ENCODE peak calls at places on chromosomes 12 and 14, in nine cellular contexts. C is activated T-cell treated with anti-CD3 and anti-CD28 coated beads for 1 hour; O is LoVo; L is NCI-H2081; K is T-helper 1 cell; Z is C1 segment of cervical spinal cord; F is dorsolateral prefrontal cortex; B is stimulated activated CD8-positive, alpha-beta memory T cell treated with anti-CD3 and anti-CD28 coated beads, Interleukin-4, amount 100 ng/mL, for 24 hours; T is GM10248. R is an unnamed sample.

GRCh38 chr12:52268212-52268611 is 6.2 kb upstream of the KRT86 start:
- DNase-seq in B (no peak), Z (no peak), C (no peak), O (no peak), K (no peak), T (no peak), L (no peak), F (no peak), R (no peak)

GRCh38 chr12:83827860-83828259 is 1084.7 kb downstream of the SLC6A15 start:
- DNase-seq in K (no peak), B (no peak), F (no peak), Z (no peak), C (no peak), L (no peak), O (no peak), T (no peak), R (no peak)

GRCh38 chr14:67984274-67984673 is 164.7 kb downstream of the RAD51B start:
- DNase-seq in Z (no peak), B (no peak), K (no peak), F (no peak), C (no peak), T (no peak), L (no peak), O (no peak), R (no peak)

GRCh38 chr14:47539065-47539464 is 136.3 kb downstream of the MDGA2 start:
- DNase-seq in C (no peak), K (no peak), F (no peak), T (no peak), O (no peak), B (no peak), Z (no peak), L (peak), R (no peak)

GRCh38 chr12:2017724-2018337 is 13.6 kb upstream of the DCP1B start:
- DNase-seq in L (no peak), F (no peak), Z (no peak), C (no peak), O (no peak), T (no peak), K (no peak), B (no peak), R (no peak)

GRCh38 chr12:117125275-117125613 is 26.0 kb upstream of the TESC start:
- DNase-seq in K (no peak), B (no peak), T (no peak), Z (no peak), L (no peak), F (no peak), C (no peak), O (no peak), R (no peak)

GRCh38 chr12:66279127-66279712 is 23.1 kb upstream of the HELB start:
- DNase-seq in Z (no peak), L (no peak), O (no peak), F (no peak), C (peak), T (no peak), B (no peak), K (no peak), R (peak)

GRCh38 chr12:102120886-102121285 is 903 bp downstream of the PARPBP start:
- DNase-seq in K (no peak), L (peak), F (no peak), T (peak), B (no peak), Z (no peak), C (no peak), O (peak), R (no peak)

GRCh38 chr14:55760801-55761200 is 180.8 kb downstream of the KTN1 start:
- DNase-seq in K (no peak), O (no peak), Z (no peak), C (no peak), L (no peak), F (no peak), B (no peak), T (no peak), R (no peak)

GRCh38 chr12:95615735-95616134 is 64.5 kb upstream of the USP44 start:
- DNase-seq in Z (no peak), B (no peak), L (no peak), F (no peak), K (no peak), T (no peak), O (no peak), C (no peak), R (no peak)

GRCh38 chr12:27780612-27781408 is 774 bp upstream of the MANSC4 start:
- DNase-seq in C (peak), Z (no peak), B (peak), O (peak), T (peak), L (peak), F (peak), K (no peak), R (no peak)

GRCh38 chr14:51873221-51873893 is 12.9 kb downstream of the GNG2 start:
- DNase-seq in C (no peak), L (peak), Z (no peak), K (no peak), B (no peak), O (peak), F (no peak), T (peak), R (no peak)

GRCh38 chr12:32824596-32824995 is 68.9 kb upstream of the YARS2 start:
- DNase-seq in L (no peak), C (no peak), O (no peak), T (no peak), F (no peak), B (no peak), K (no peak), Z (no peak), R (no peak)

GRCh38 chr12:104339663-104340062 is 36.1 kb downstream of the EID3 start:
- DNase-seq in T (no peak), C (no peak), O (no peak), F (no peak), K (no peak), Z (no peak), B (no peak), L (no peak), R (no peak)

GRCh38 chr12:13374783-13375182 is 178.3 kb downstream of the EMP1 start:
- DNase-seq in T (no peak), F (no peak), C (no peak), L (no peak), O (no peak), Z (no peak), K (no peak), B (no peak), R (no peak)

GRCh38 chr12:23662966-23663365 is 286.5 kb downstream of the SOX5 start:
- DNase-seq in C (no peak), F (no peak), T (no peak), K (no peak), B (no peak), O (no peak), Z (no peak), L (peak), R (no peak)

GRCh38 chr14:92012121-92012748 is 27.6 kb downstream of the TRIP11 start:
- DNase-seq in K (no peak), T (no peak), F (no peak), Z (no peak), B (no peak), C (no peak), O (no peak), L (peak), R (no peak)

GRCh38 chr14:67680121-67680602 is 5.7 kb upstream of the VTI1B start:
- DNase-seq in F (no peak), O (no peak), L (no peak), C (no peak), B (no peak), T (peak), K (no peak), Z (no peak), R (no peak)

GRCh38 chr12:15732341-15733061 is 56.7 kb downstream of the EPS8 start:
- DNase-seq in Z (no peak), K (no peak), B (no peak), F (no peak), O (peak), C (no peak), L (no peak), T (peak), R (no peak)

GRCh38 chr14:24159777-24160498 is 1.1 kb upstream of the IRF9 start:
- DNase-seq in L (no peak), B (no peak), T (no peak), Z (no peak), O (no peak), K (no peak), F (no peak), C (no peak), R (no peak)

GRCh38 chr12:76799362-76799761 is 35.4 kb downstream of the ZDHHC17 start:
- DNase-seq in T (no peak), O (no peak), B (no peak), C (no peak), F (no peak), Z (no peak), L (no peak), K (no peak), R (no peak)

GRCh38 chr14:70020350-70021170 is 141.3 kb downstream of the SMOC1 start:
- DNase-seq in T (no peak), C (no peak), K (no peak), F (no peak), L (no peak), O (no peak), Z (no peak), B (no peak), R (no peak)

GRCh38 chr14:60327447-60328331 is 78.7 kb downstream of the PPM1A start:
- DNase-seq in K (no peak), Z (no peak), F (no peak), C (peak), T (peak), O (peak), L (peak), B (peak), R (no peak)

GRCh38 chr12:131116437-131117117 is 162.9 kb downstream of the ADGRD1 start:
- DNase-seq in K (no peak), F (peak), Z (no peak), O (no peak), T (no peak), L (no peak), C (no peak), B (no peak), R (no peak)

GRCh38 chr12:107610030-107610859 is 75.4 kb upstream of the PWP1 start:
- DNase-seq in L (peak), O (peak), K (no peak), C (no peak), B (no peak), T (peak), F (no peak), Z (no peak), R (no peak)

GRCh38 chr14:97077253-97077653 is 280.1 kb downstream of the VRK1 start:
- DNase-seq in B (no peak), F (no peak), L (no peak), K (no peak), Z (no peak), C (no peak), T (no peak), O (no peak), R (peak)

GRCh38 chr12:6821271-6821673 is 349 bp upstream of the GPR162 start:
- DNase-seq in Z (peak), O (no peak), K (no peak), F (peak), T (no peak), B (no peak), C (no peak), L (peak), R (no peak)

GRCh38 chr12:31922341-31923062 is 36.7 kb upstream of the RESF1 start:
- DNase-seq in C (no peak), L (no peak), O (peak), T (no peak), Z (no peak), F (no peak), K (no peak), B (no peak), R (no peak)

GRCh38 chr14:68941820-68942219 is 37.3 kb downstream of the ACTN1 start:
- DNase-seq in L (no peak), O (no peak), T (no peak), C (no peak), B (no peak), K (no peak), F (no peak), Z (no peak), R (no peak)

GRCh38 chr14:100439781-100440180 is 116.6 kb downstream of the SLC25A47 start:
- DNase-seq in F (no peak), T (no peak), B (no peak), Z (no peak), L (no peak), C (no peak), K (no peak), O (peak), R (no peak)

GRCh38 chr14:73850940-73851339 is 691 bp upstream of the PTGR2 start:
- DNase-seq in Z (no peak), B (no peak), F (no peak), L (no peak), K (no peak), C (no peak), T (no peak), O (peak), R (no peak)

GRCh38 chr12:84911331-84912190 is 1.0 kb downstream of the SLC6A15 start:
- DNase-seq in O (peak), L (peak), C (no peak), B (no peak), K (no peak), F (peak), Z (peak), T (peak), R (no peak)

GRCh38 chr14:52951730-52952481 is 1.1 kb upstream of the FERMT2 start:
- DNase-seq in T (peak), O (peak), C (no peak), K (no peak), F (no peak), B (no peak), L (peak), Z (no peak), R (no peak)

GRCh38 chr12:60415361-60415760 is 819.5 kb downstream of the SLC16A7 start:
- DNase-seq in L (no peak), O (no peak), B (no peak), C (no peak), Z (no peak), K (no peak), T (no peak), F (no peak), R (no peak)

GRCh38 chr14:68195126-68195525 is 375.5 kb downstream of the RAD51B start:
- DNase-seq in B (no peak), L (peak), C (no peak), K (no peak), O (peak), Z (no peak), T (no peak), F (no peak), R (no peak)

GRCh38 chr14:21020977-21021545 is 3.8 kb downstream of the NDRG2 start:
- DNase-seq in B (no peak), K (no peak), F (no peak), Z (no peak), O (no peak), T (no peak), L (no peak), C (no peak), R (no peak)